ENCODE peak calls at places on chromosomes 12 and 14, in eight cellular contexts. B, X, N, O, P, H, I and Y are unnamed samples.

GRCh38 chr14:94562941-94563883 is 2.0 kb downstream of the SERPINA4 start:
- DNase-seq in H (no peak), B (no peak), P (no peak), O (no peak), X (no peak), I (no peak), N (no peak), Y (no peak)

GRCh38 chr14:89418452-89418851 is 1.4 kb upstream of the FOXN3 start:
- DNase-seq in X (peak; percentile 64), P (no peak), B (no peak), H (no peak), O (no peak), I (no peak), N (no peak), Y (no peak)

GRCh38 chr12:58750484-58750883 is 169.8 kb downstream of the LRIG3 start:
- DNase-seq in O (no peak), P (no peak), N (peak; percentile 96), X (no peak), B (no peak), H (no peak), I (peak; percentile 94), Y (no peak)

GRCh38 chr12:113612076-113612728 is 140.5 kb upstream of the LHX5 start:
- DNase-seq in O (no peak), I (no peak), B (no peak), X (no peak), P (no peak), N (no peak), H (no peak), Y (no peak)

GRCh38 chr14:43532825-43533416 is 974.2 kb downstream of the FSCB start:
- DNase-seq in I (no peak), H (no peak), O (no peak), P (no peak), X (no peak), N (no peak), B (no peak), Y (no peak)

GRCh38 chr12:122830517-122831214 is 4.6 kb upstream of the HIP1R start:
- DNase-seq in B (peak; percentile 87), H (no peak), O (no peak), P (no peak), I (peak; percentile 64), X (no peak), N (peak; percentile 81), Y (no peak)

GRCh38 chr14:76500480-76500879 is 124.5 kb downstream of the ESRRB start:
- DNase-seq in O (no peak), N (no peak), X (no peak), I (no peak), B (no peak), P (no peak), H (no peak), Y (no peak)

GRCh38 chr12:109818900-109819500 is 14.2 kb downstream of the TRPV4 start:
- DNase-seq in B (no peak), P (no peak), H (no peak), N (peak; percentile 20), O (no peak), X (no peak), I (no peak), Y (no peak)

GRCh38 chr12:101823039-101823438 is 7.7 kb downstream of the GNPTAB start:
- DNase-seq in B (no peak), I (no peak), N (no peak), X (no peak), P (no peak), H (no peak), O (no peak), Y (no peak)

GRCh38 chr12:101826766-101827368 is 3.9 kb downstream of the GNPTAB start:
- DNase-seq in H (no peak), I (no peak), P (no peak), X (no peak), B (no peak), N (no peak), O (peak; percentile 42), Y (no peak)

GRCh38 chr12:101824831-101825230 is 5.9 kb downstream of the GNPTAB start:
- DNase-seq in H (no peak), P (no peak), B (no peak), O (no peak), I (no peak), X (no peak), N (no peak), Y (no peak)

GRCh38 chr12:101819467-101819866 is 11.3 kb downstream of the GNPTAB start:
- DNase-seq in N (no peak), I (no peak), O (no peak), X (no peak), B (no peak), P (no peak), H (no peak), Y (peak; percentile 49)

DNA sequence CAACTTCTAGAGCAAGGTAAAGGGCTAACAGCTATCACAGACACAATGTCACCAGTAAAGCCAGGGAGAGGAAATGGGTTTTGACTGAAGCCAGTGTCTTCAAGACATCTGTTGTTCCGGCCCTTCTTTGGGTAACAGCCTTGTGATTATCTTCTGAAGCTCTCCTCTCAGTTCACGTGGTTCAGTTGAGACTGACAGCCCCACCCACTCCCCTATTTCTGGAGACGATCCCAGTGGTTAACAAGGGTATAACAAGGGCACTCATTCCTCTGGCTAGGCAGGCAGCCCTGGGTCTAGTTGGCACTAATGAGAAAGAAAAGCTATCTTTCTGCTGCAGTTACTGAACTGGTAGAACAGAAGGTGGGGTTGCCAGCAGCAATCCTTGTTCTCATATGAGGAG is 6.9 kb downstream of the GNPTAB start:
- DNase-seq in H (peak; percentile 70), X (peak; percentile 82), P (no peak), N (peak; percentile 15), O (peak; percentile 93), I (no peak), B (peak; percentile 33), Y (peak; percentile 60)
- TF ChIP-seq CTCF in H (peak; percentile 9), X (peak; percentile 60), P (peak; percentile 45), N (peak; percentile 24), O (peak; percentile 66), I (no peak), B (peak; percentile 47), Y (peak; percentile 3)

GRCh38 chr12:51245476-51246253 is 7.0 kb downstream of the DAZAP2 start:
- DNase-seq in B (no peak), P (no peak), X (no peak), N (no peak), I (no peak), H (no peak), O (no peak), Y (no peak)

GRCh38 chr12:51242896-51243295 is 4.3 kb downstream of the DAZAP2 start:
- DNase-seq in I (no peak), N (no peak), B (no peak), H (no peak), P (no peak), X (no peak), O (no peak), Y (no peak)

GRCh38 chr12:51244269-51244668 is 5.6 kb downstream of the DAZAP2 start:
- DNase-seq in X (no peak), N (peak; percentile 60), H (no peak), P (no peak), B (no peak), O (no peak), I (no peak), Y (no peak)

GRCh38 chr12:51247523-51248206 is 9.0 kb downstream of the DAZAP2 start:
- DNase-seq in I (no peak), O (no peak), B (no peak), H (no peak), N (no peak), X (no peak), P (no peak), Y (no peak)

DNA sequence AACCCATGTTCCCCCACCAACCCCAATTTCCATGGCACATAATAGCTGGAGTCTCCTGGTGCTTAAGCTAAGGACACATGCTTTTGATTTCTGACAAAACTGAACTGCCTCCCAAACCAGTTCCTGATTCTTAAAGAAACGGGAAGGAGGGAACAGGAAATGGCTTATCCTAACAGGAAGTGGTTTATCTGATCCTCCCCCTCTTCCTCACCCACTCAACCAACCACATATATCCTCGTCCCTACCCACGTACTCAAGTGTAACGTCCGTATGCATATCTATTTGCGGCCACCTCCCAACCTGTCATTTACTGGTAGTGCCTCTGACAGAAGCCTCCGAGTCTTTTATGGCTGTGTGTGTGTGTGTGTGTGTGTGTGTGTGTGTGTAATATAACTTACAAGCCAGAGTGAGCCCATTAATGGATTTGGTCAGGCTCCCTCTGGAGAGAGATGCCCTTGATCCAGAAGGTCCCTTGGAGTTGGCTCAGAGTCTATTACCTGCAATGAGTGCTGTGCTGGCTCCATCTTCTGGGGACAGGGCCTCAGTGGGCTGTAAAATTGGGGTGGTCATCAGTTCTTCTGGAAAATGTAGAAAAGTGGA is 7.7 kb downstream of the DAZAP2 start:
- DNase-seq in N (peak; percentile 63), B (no peak), P (no peak), H (peak; percentile 36), X (peak; percentile 60), I (no peak), O (peak; percentile 41), Y (no peak)
- TF ChIP-seq CTCF in N (no peak), B (no peak), P (no peak), H (peak; percentile 32), X (no peak), I (no peak), O (peak; percentile 66), Y (peak; percentile 25)

GRCh38 chr12:131473261-131473660 is 237.6 kb upstream of the SFSWAP start:
- DNase-seq in N (no peak), H (no peak), B (no peak), X (no peak), P (no peak), O (no peak), I (no peak), Y (no peak)

GRCh38 chr12:131471946-131472732 is 238.8 kb upstream of the SFSWAP start:
- DNase-seq in O (no peak), I (no peak), B (no peak), H (no peak), P (no peak), N (no peak), X (no peak), Y (no peak)

GRCh38 chr12:131477613-131478012 is 233.3 kb upstream of the SFSWAP start:
- DNase-seq in P (no peak), I (no peak), O (no peak), N (no peak), H (no peak), B (no peak), X (no peak), Y (no peak)

GRCh38 chr12:131471271-131471905 is 239.5 kb upstream of the SFSWAP start:
- DNase-seq in O (no peak), N (no peak), I (no peak), X (no peak), B (no peak), P (no peak), H (no peak), Y (no peak)

GRCh38 chr12:131473721-131474709 is 236.9 kb upstream of the SFSWAP start:
- DNase-seq in X (no peak), H (no peak), O (no peak), B (no peak), P (no peak), I (no peak), N (no peak), Y (no peak)
- TF ChIP-seq CTCF in X (no peak), H (no peak), O (no peak), B (no peak), P (no peak), I (no peak), N (no peak), Y (no peak)

DNA sequence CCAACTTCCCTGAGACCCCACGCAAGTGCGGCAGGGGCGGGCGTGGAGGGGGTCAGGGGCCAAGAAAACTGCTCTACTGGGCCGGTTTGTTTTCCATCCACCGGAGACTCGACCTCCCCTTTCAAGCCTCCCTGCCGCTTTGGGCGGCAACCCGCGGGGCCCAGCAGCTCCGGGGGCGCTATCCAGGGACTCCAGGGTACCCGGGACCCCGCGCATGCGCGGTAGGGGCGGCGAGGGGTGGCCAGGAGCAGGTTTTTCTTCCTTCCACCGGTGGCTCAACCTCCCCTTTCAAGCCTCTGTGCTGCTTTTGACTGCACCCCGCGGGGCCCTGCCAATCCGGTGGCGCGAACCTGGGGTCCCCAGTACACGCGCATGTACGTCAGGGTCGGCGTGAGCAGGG is 323.5 kb downstream of the ALG10 start:
- DNase-seq in X (no peak), B (no peak), P (no peak), H (no peak), I (no peak), O (no peak), N (no peak), Y (no peak)
- TF ChIP-seq CTCF in X (no peak), B (no peak), P (no peak), H (no peak), I (no peak), O (no peak), N (no peak), Y (no peak)